ENCODE peak calls at places on chromosome 22, in nine cellular contexts. I, H, S, Y, G, M, Z, O and J are unnamed samples.

GRCh38 chr22:19912236-19912999 is 29.2 kb upstream of the COMT start:
- DNase-seq in I (no peak), H (no peak), S (no peak), Y (no peak), G (no peak), M (no peak), Z (no peak), O (no peak), J (peak; percentile 90)

GRCh38 chr22:19921544-19922081 is 20.0 kb upstream of the COMT start:
- DNase-seq in I (no peak), H (no peak), S (no peak), Y (no peak), G (no peak), M (no peak), Z (no peak), O (no peak), J (no peak)

GRCh38 chr22:19149047-19149883 is 827 bp downstream of the GSC2 start:
- DNase-seq in I (no peak), H (no peak), S (no peak), Y (no peak), G (peak; percentile 70), M (no peak), Z (no peak), O (no peak), J (no peak)

GRCh38 chr22:46734830-46735453 is 3.1 kb downstream of the CERK start:
- DNase-seq in I (no peak), H (peak; percentile 72), S (no peak), Y (no peak), G (no peak), M (no peak), Z (no peak), O (peak; percentile 80), J (peak; percentile 56)

GRCh38 chr22:23055448-23056179 is 14.7 kb upstream of the GNAZ start:
- DNase-seq in I (no peak), H (no peak), S (no peak), Y (no peak), G (peak; percentile 58), M (no peak), Z (no peak), O (peak; percentile 2), J (no peak)

GRCh38 chr22:45647532-45648225 is 24.0 kb upstream of the ATXN10 start:
- DNase-seq in I (no peak), H (no peak), S (no peak), Y (no peak), G (no peak), M (no peak), Z (no peak), O (no peak), J (no peak)

GRCh38 chr22:27534720-27535125 is 266.8 kb downstream of the MN1 start:
- DNase-seq in I (peak; percentile 13), H (no peak), S (no peak), Y (no peak), G (no peak), M (no peak), Z (no peak), O (no peak), J (no peak)

GRCh38 chr22:47301820-47302475 is 539.5 kb downstream of the TBC1D22A start:
- DNase-seq in I (no peak), H (no peak), S (no peak), Y (no peak), G (no peak), M (no peak), Z (no peak), O (no peak), J (peak; percentile 11)

GRCh38 chr22:50620861-50621490 is 7.0 kb downstream of the ARSA start:
- DNase-seq in I (no peak), H (peak; percentile 45), S (no peak), Y (no peak), G (no peak), M (no peak), Z (no peak), O (no peak), J (no peak)

GRCh38 chr22:29093980-29094379 is 21.1 kb downstream of the KREMEN1 start:
- DNase-seq in I (no peak), H (no peak), S (no peak), Y (no peak), G (no peak), M (no peak), Z (peak; percentile 29), O (no peak), J (no peak)
- TF ChIP-seq EP300 in I (no peak), H (no peak), S (no peak), Y (no peak), G (no peak), M (no peak), Z (no peak), O (no peak), J (no peak)

GRCh38 chr22:39296535-39296934 is 22.9 kb downstream of the RPL3 start:
- DNase-seq in I (no peak), H (no peak), S (no peak), Y (no peak), G (no peak), M (no peak), Z (no peak), O (no peak), J (no peak)

GRCh38 chr22:39299829-39300178 is 19.6 kb downstream of the RPL3 start:
- DNase-seq in I (peak; percentile 64), H (peak; percentile 25), S (no peak), Y (no peak), G (no peak), M (no peak), Z (no peak), O (no peak), J (no peak)

GRCh38 chr22:39296981-39297489 is 22.4 kb downstream of the RPL3 start:
- DNase-seq in I (no peak), H (no peak), S (no peak), Y (no peak), G (no peak), M (no peak), Z (no peak), O (no peak), J (no peak)

GRCh38 chr22:39298194-39298987 is 21.0 kb downstream of the RPL3 start:
- DNase-seq in I (no peak), H (no peak), S (no peak), Y (no peak), G (no peak), M (no peak), Z (no peak), O (no peak), J (no peak)

DNA sequence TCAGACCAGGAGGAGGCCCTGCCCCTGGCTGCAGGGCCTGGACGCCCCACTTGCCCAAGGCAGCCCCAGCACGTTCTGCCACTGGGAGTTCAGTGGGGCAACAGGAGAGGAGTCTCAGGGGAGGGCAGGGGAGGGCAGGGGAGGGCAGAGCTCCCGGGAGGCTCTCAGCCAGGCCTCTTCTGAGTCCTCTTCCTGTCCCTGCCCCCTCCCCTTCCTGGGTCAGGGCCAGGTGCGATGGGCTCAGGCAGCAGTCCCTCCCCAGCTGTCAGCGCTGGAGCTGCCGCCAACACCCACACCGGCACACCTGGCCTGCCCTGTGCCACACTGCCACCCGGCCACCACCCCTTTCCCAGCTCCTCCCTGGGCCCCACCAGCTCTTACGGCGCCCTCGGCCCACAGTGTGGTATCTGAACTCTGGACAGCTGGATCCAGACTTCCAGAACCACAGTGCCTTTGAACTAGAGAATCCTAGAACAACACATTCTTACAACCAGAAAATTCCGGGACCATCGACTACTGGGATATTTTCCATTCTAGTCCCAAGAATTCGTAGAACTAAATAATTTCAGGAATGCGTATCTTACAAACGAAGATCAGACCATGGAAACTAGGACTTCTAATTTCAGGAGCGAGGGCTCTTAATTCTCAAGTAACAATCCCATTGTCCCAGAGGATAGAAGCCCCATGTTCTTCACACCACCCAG is 21.8 kb downstream of the RPL3 start:
- DNase-seq in I (no peak), H (peak; percentile 46), S (no peak), Y (no peak), G (no peak), M (no peak), Z (no peak), O (no peak), J (peak; percentile 46)
- TF ChIP-seq EP300 in I (no peak), H (no peak), S (no peak), Y (no peak), G (no peak), M (no peak), Z (no peak), O (no peak), J (no peak)

GRCh38 chr22:48669226-48669625 is 1158.4 kb downstream of the BRD1 start:
- DNase-seq in I (no peak), H (no peak), S (no peak), Y (no peak), G (no peak), M (no peak), Z (no peak), O (no peak), J (no peak)

GRCh38 chr22:48667289-48667688 is 1160.4 kb downstream of the BRD1 start:
- DNase-seq in I (no peak), H (no peak), S (no peak), Y (no peak), G (no peak), M (no peak), Z (no peak), O (no peak), J (no peak)

GRCh38 chr22:48672387-48672786 is 1155.3 kb downstream of the BRD1 start:
- DNase-seq in I (no peak), H (no peak), S (no peak), Y (no peak), G (no peak), M (no peak), Z (no peak), O (no peak), J (no peak)

GRCh38 chr22:48670747-48671146 is 1156.9 kb downstream of the BRD1 start:
- DNase-seq in I (no peak), H (no peak), S (no peak), Y (no peak), G (no peak), M (no peak), Z (no peak), O (no peak), J (no peak)

DNA sequence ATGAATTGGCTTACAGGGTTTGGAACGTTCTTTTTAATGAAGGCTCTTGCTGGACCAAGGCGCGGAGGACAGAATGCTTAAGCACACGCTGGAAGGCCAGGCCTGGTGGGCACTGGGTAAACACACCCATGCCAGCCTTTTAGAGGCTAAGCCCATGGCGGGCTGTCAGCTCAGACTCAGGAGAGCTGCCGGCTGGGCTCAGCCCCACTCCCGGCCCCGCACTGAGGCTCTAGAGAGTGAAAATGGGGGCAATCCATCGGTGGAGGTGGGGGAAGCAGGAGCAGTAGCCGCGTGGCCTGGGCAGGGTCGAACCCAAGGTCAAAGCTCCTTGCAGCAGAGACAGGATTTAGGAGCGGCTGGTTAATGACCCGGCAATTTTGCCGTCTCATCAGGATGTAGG is 1157.4 kb downstream of the BRD1 start:
- DNase-seq in I (no peak), H (no peak), S (no peak), Y (no peak), G (no peak), M (no peak), Z (no peak), O (no peak), J (no peak)
- TF ChIP-seq EP300 in I (no peak), H (no peak), S (no peak), Y (no peak), G (no peak), M (no peak), Z (no peak), O (no peak), J (no peak)

GRCh38 chr22:41831828-41832552 is 915 bp upstream of the SREBF2 start:
- DNase-seq in I (no peak), H (no peak), S (no peak), Y (no peak), G (no peak), M (no peak), Z (no peak), O (no peak), J (no peak)
- TF ChIP-seq EP300 in I (no peak), H (no peak), S (no peak), Y (no peak), G (no peak), M (no peak), Z (no peak), O (no peak), J (no peak)

GRCh38 chr22:22019659-22020424 is 37.3 kb upstream of the TOP3B start:
- DNase-seq in I (no peak), H (no peak), S (no peak), Y (no peak), G (peak; percentile 47), M (no peak), Z (no peak), O (no peak), J (no peak)
- TF ChIP-seq EP300 in I (no peak), H (no peak), S (no peak), Y (no peak), G (no peak), M (no peak), Z (no peak), O (no peak), J (no peak)